ENCODE peak calls at places on chromosomes 6 and 20, in four cellular contexts. O is IMR-90; Q is mesendoderm; Y is naive thymus-derived CD8-positive, alpha-beta T cell. J is an unnamed sample.

GRCh38 chr6:34071111-34071883 is 74.6 kb downstream of the GRM4 start:
- DNase-seq in O (no peak), Q (no peak), Y (no peak), J (no peak)

GRCh38 chr20:62832951-62833391 is 16.1 kb downstream of the COL9A3 start:
- DNase-seq in O (no peak), Q (no peak), Y (no peak), J (no peak)

GRCh38 chr6:135250751-135251356 is 69.7 kb downstream of the MYB start:
- DNase-seq in O (no peak), Q (peak), Y (no peak), J (no peak)

GRCh38 chr20:17304785-17305184 is 77.9 kb downstream of the PCSK2 start:
- DNase-seq in O (no peak), Q (no peak), Y (no peak), J (no peak)

GRCh38 chr6:4804095-4804494 is 27.9 kb downstream of the CDYL start:
- DNase-seq in O (peak), Q (peak), Y (no peak), J (no peak)

GRCh38 chr6:106823732-106824351 is 150.7 kb downstream of the CD24 start:
- DNase-seq in O (no peak), Q (peak), Y (no peak), J (no peak)

GRCh38 chr6:150634641-150635292 is 35.1 kb downstream of the PLEKHG1 start:
- DNase-seq in O (no peak), Q (no peak), Y (no peak), J (peak)

GRCh38 chr6:136846046-136846445 is 23.7 kb downstream of the PEX7 start:
- DNase-seq in O (peak), Q (peak), Y (no peak), J (no peak)

GRCh38 chr6:69349776-69350175 is 447.0 kb downstream of the LMBRD1 start:
- DNase-seq in O (no peak), Q (no peak), Y (no peak), J (no peak)

GRCh38 chr6:166786704-166787293 is 159.7 kb upstream of the RPS6KA2 start:
- DNase-seq in O (peak), Q (peak), Y (no peak), J (peak)

GRCh38 chr6:127288705-127289104 is 22.0 kb downstream of the RNF146 start:
- DNase-seq in O (peak), Q (no peak), Y (no peak), J (no peak)

GRCh38 chr6:26199057-26199772 is 112.0 kb downstream of the HFE start:
- DNase-seq in O (peak), Q (peak), Y (peak), J (peak)

J was measured in BJ.